ENCODE peak calls at places on chromosomes 2 and 18, in eight cellular contexts. N, Z, B, D, J, Q, T and M are unnamed samples.

GRCh38 chr2:205802069-205802468 is 119.8 kb downstream of the NRP2 start:
- DNase-seq in N (no peak), Z (no peak), B (no peak), D (no peak), J (no peak), Q (no peak), T (no peak), M (no peak)

GRCh38 chr2:42847596-42848151 is 55.3 kb upstream of the HAAO start:
- DNase-seq in N (no peak), Z (no peak), B (no peak), D (no peak), J (no peak), Q (no peak), T (no peak), M (no peak)

GRCh38 chr2:98556634-98557033 is 51.7 kb downstream of the COA5 start:
- DNase-seq in N (no peak), Z (no peak), B (no peak), D (no peak), J (no peak), Q (no peak), T (no peak), M (no peak)

GRCh38 chr2:42567389-42567788 is 1.0 kb upstream of the MTA3 start:
- DNase-seq in N (peak; percentile 23), Z (no peak), B (no peak), D (no peak), J (peak; percentile 26), Q (no peak), T (no peak), M (no peak)

GRCh38 chr18:74342416-74343043 is 26.9 kb downstream of the C18orf63 start:
- DNase-seq in N (peak; percentile 83), Z (peak; percentile 60), B (no peak), D (peak; percentile 78), J (peak; percentile 27), Q (no peak), T (peak; percentile 67), M (no peak)

GRCh38 chr2:11179899-11180298 is 24.6 kb downstream of the SLC66A3 start:
- DNase-seq in N (no peak), Z (no peak), B (no peak), D (no peak), J (no peak), Q (no peak), T (no peak), M (no peak)

GRCh38 chr2:84807063-84807485 is 73.8 kb downstream of the TRABD2A start:
- DNase-seq in N (peak; percentile 97), Z (peak; percentile 95), B (no peak), D (no peak), J (peak; percentile 97), Q (peak; percentile 53), T (peak; percentile 7), M (no peak)

GRCh38 chr2:61763605-61764034 is 90.2 kb downstream of the FAM161A start:
- DNase-seq in N (peak; percentile 89), Z (peak; percentile 89), B (peak; percentile 51), D (peak; percentile 86), J (peak; percentile 64), Q (peak; percentile 91), T (no peak), M (peak; percentile 93)

GRCh38 chr2:137050949-137051348 is 285.6 kb downstream of the THSD7B start:
- DNase-seq in N (no peak), Z (peak; percentile 43), B (no peak), D (no peak), J (no peak), Q (no peak), T (peak; percentile 10), M (no peak)

GRCh38 chr2:54836477-54836876 is 113.0 kb downstream of the EML6 start:
- DNase-seq in N (no peak), Z (no peak), B (no peak), D (no peak), J (no peak), Q (no peak), T (no peak), M (no peak)

GRCh38 chr2:165563468-165564225 is 94.1 kb downstream of the CSRNP3 start:
- DNase-seq in N (no peak), Z (peak; percentile 27), B (no peak), D (no peak), J (no peak), Q (no peak), T (no peak), M (no peak)

GRCh38 chr18:48534364-48534763 is 4.5 kb upstream of the CTIF start:
- DNase-seq in N (peak; percentile 84), Z (peak; percentile 34), B (no peak), D (no peak), J (peak; percentile 63), Q (no peak), T (peak; percentile 19), M (no peak)

GRCh38 chr2:12931211-12931844 is 214.6 kb downstream of the TRIB2 start:
- DNase-seq in N (peak; percentile 71), Z (peak; percentile 56), B (no peak), D (peak; percentile 70), J (no peak), Q (no peak), T (peak; percentile 59), M (no peak)

GRCh38 chr18:59665057-59666007 is 31.9 kb downstream of the CCBE1 start:
- DNase-seq in N (peak; percentile 59), Z (no peak), B (no peak), D (no peak), J (no peak), Q (no peak), T (no peak), M (no peak)

GRCh38 chr18:37637451-37637850 is 71.9 kb upstream of the CELF4 start:
- DNase-seq in N (no peak), Z (no peak), B (no peak), D (no peak), J (no peak), Q (no peak), T (no peak), M (no peak)

GRCh38 chr2:190762569-190762968 is 113.7 kb downstream of the NAB1 start:
- DNase-seq in N (no peak), Z (no peak), B (no peak), D (no peak), J (no peak), Q (no peak), T (no peak), M (no peak)

GRCh38 chr18:6219116-6219717 is 195.5 kb downstream of the L3MBTL4 start:
- DNase-seq in N (peak; percentile 57), Z (no peak), B (no peak), D (peak; percentile 29), J (peak; percentile 16), Q (peak; percentile 38), T (peak; percentile 52), M (no peak)

GRCh38 chr2:116510117-116510671 is 1304.3 kb upstream of the DDX18 start:
- DNase-seq in N (no peak), Z (peak; percentile 61), B (no peak), D (peak; percentile 21), J (no peak), Q (no peak), T (no peak), M (no peak)

GRCh38 chr18:40437517-40437916 is 1517.5 kb upstream of the PIK3C3 start:
- DNase-seq in N (no peak), Z (peak; percentile 4), B (no peak), D (no peak), J (no peak), Q (peak; percentile 35), T (no peak), M (no peak)

GRCh38 chr2:68774569-68775271 is 40.1 kb downstream of the ARHGAP25 start:
- DNase-seq in N (peak; percentile 21), Z (no peak), B (peak; percentile 27), D (peak; percentile 72), J (no peak), Q (peak; percentile 88), T (peak; percentile 77), M (peak; percentile 92)

GRCh38 chr2:64260817-64261216 is 116.6 kb upstream of the PELI1 start:
- DNase-seq in N (no peak), Z (no peak), B (peak; percentile 16), D (peak; percentile 75), J (no peak), Q (peak; percentile 66), T (peak; percentile 82), M (no peak)

GRCh38 chr2:155115856-155116255 is 417.4 kb downstream of the KCNJ3 start:
- DNase-seq in N (no peak), Z (no peak), B (no peak), D (no peak), J (no peak), Q (no peak), T (no peak), M (no peak)

GRCh38 chr2:241191101-241191500 is 2.6 kb downstream of the ANO7 start:
- DNase-seq in N (no peak), Z (no peak), B (no peak), D (no peak), J (no peak), Q (no peak), T (no peak), M (no peak)

GRCh38 chr2:23503682-23504081 is 118.7 kb downstream of the KLHL29 start:
- DNase-seq in N (no peak), Z (no peak), B (no peak), D (no peak), J (no peak), Q (peak; percentile 65), T (no peak), M (no peak)

GRCh38 chr2:197893403-197894177 is 89.2 kb downstream of the PLCL1 start:
- DNase-seq in N (no peak), Z (no peak), B (no peak), D (no peak), J (no peak), Q (peak; percentile 61), T (no peak), M (no peak)

GRCh38 chr2:22784586-22784985 is 600.4 kb upstream of the KLHL29 start:
- DNase-seq in N (no peak), Z (no peak), B (no peak), D (peak; percentile 45), J (no peak), Q (no peak), T (no peak), M (no peak)

GRCh38 chr18:67608909-67609308 is 92.4 kb upstream of the DSEL start:
- DNase-seq in N (peak; percentile 60), Z (peak; percentile 18), B (no peak), D (no peak), J (no peak), Q (no peak), T (peak; percentile 3), M (no peak)

GRCh38 chr2:191190861-191191552 is 40.2 kb upstream of the STAT4 start:
- DNase-seq in N (no peak), Z (no peak), B (no peak), D (no peak), J (no peak), Q (no peak), T (no peak), M (no peak)

GRCh38 chr2:10289352-10289751 is 13.4 kb upstream of the HPCAL1 start:
- DNase-seq in N (no peak), Z (peak; percentile 31), B (no peak), D (no peak), J (no peak), Q (no peak), T (no peak), M (no peak)